ENCODE peak calls at places on chromosome 4, in seven cellular contexts. S is OCI-LY7, W is stomach, Y is neural progenitor cell, X is right atrium auricular region, Z is tibial artery, C is IMR-90. V is an unnamed sample. For H3K36me3, the result is how much of the 10 kb centered on the place peaks cover.

GRCh38 chr4:14539246-14539645 is 463.0 kb upstream of the CPEB2 start:
- DNase-seq in Z (no peak), Y (no peak), C (no peak), S (no peak), W (no peak), X (no peak), V (no peak)

GRCh38 chr4:135732448-135732847 is 1530.9 kb upstream of the PABPC4L start:
- DNase-seq in S (no peak), W (no peak), C (no peak), X (no peak), Y (no peak), Z (no peak), V (no peak)

GRCh38 chr4:20370284-20370683 is 118.6 kb downstream of the SLIT2 start:
- DNase-seq in S (no peak), Z (no peak), W (no peak), C (peak), X (no peak), Y (no peak), V (no peak)

GRCh38 chr4:46781434-46782092 is 127.5 kb downstream of the COX7B2 start:
- DNase-seq in Z (no peak), W (no peak), X (no peak), Y (no peak), C (no peak), S (no peak), V (no peak)

GRCh38 chr4:15771419-15772058 is 6.6 kb upstream of the CD38 start:
- DNase-seq in Y (no peak), S (no peak), X (no peak), Z (no peak), C (no peak), W (no peak), V (no peak)

GRCh38 chr4:68193194-68193593 is 52.3 kb downstream of the TMPRSS11B start:
- DNase-seq in S (no peak), W (no peak), Z (no peak), C (no peak), X (no peak), Y (no peak), V (no peak)

GRCh38 chr4:123449780-123450179 is 53.2 kb downstream of the SPRY1 start:
- DNase-seq in Z (no peak), W (no peak), Y (no peak), C (peak), S (peak), X (no peak), V (no peak)

GRCh38 chr4:54225671-54226398 is 3.3 kb upstream of the PDGFRA start:
- DNase-seq in C (no peak), Y (peak), X (no peak), W (no peak), S (no peak), Z (no peak), V (no peak)

GRCh38 chr4:5206391-5206790 is 155.1 kb downstream of the STK32B start:
- DNase-seq in Z (peak), X (no peak), C (peak), Y (no peak), W (no peak), S (no peak), V (no peak)

GRCh38 chr4:133802741-133803140 is 398.8 kb downstream of the PABPC4L start:
- DNase-seq in S (no peak), Y (no peak), C (peak), W (no peak), Z (no peak), X (no peak), V (no peak)

GRCh38 chr4:4625488-4625887 is 83.6 kb upstream of the STX18 start:
- DNase-seq in Y (no peak), W (no peak), S (no peak), C (peak), X (no peak), Z (no peak), V (no peak)

GRCh38 chr4:138609943-138610350 is 367.8 kb upstream of the SLC7A11 start:
- DNase-seq in C (peak), W (no peak), S (no peak), Y (no peak), Z (no peak), X (no peak), V (no peak)

DNA sequence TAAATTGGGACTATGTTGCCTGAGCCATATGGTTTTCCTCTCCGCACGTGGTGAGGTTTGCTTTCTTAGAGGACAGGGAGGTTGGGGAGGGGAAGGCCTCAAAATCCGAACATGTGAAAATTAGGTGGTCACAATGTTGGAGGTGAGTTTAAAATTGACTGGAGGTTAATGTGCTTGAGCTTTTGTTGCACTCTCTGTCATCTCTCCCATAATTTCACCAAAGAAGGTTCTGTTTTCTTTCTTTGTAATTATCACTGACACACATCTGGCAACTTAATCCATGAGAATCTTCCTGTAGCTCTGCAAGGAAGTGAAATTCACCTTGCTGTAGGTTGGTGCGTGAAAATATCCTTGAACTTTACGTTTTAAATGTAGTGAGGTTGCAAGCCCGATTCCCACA is 225.5 kb downstream of the PDGFC start:
- DNase-seq in Z (no peak), Y (no peak), W (no peak), X (no peak), S (no peak), C (no peak), V (no peak)
- H3K27ac ChIP-seq in Z (no peak), Y (no peak), W (no peak), X (no peak), S (no peak), C (no peak), V (no peak)

GRCh38 chr4:108620933-108621905 is 843 bp downstream of the RPL34 start:
- DNase-seq in W (no peak), X (no peak), C (peak), S (peak), Z (no peak), Y (no peak), V (no peak)

GRCh38 chr4:108624263-108625056 is 4.1 kb downstream of the RPL34 start:
- DNase-seq in S (no peak), W (no peak), Z (no peak), C (no peak), X (no peak), Y (no peak), V (no peak)

GRCh38 chr4:108622022-108622421 is 1.6 kb downstream of the RPL34 start:
- DNase-seq in Z (no peak), Y (no peak), X (no peak), C (no peak), W (no peak), S (no peak), V (no peak)

GRCh38 chr4:108620101-108620932 is at the start of gene RPL34:
- DNase-seq in W (peak), Y (peak), S (peak), C (peak), Z (peak), X (peak), V (peak)

GRCh38 chr4:108622828-108623227 is 2.5 kb downstream of the RPL34 start:
- DNase-seq in W (no peak), Z (no peak), Y (no peak), X (no peak), C (no peak), S (no peak), V (no peak)
- H3K36me3 ChIP-seq in W (half or more), Z (half or more), Y (under half), X (half or more), C (under half), S (half or more), V (half or more)

GRCh38 chr4:38800956-38801450 is 3.6 kb downstream of the TLR1 start:
- DNase-seq in Z (no peak), Y (no peak), W (no peak), C (no peak), X (no peak), S (no peak), V (no peak)

GRCh38 chr4:38803833-38804653 is 548 bp downstream of the TLR1 start:
- DNase-seq in Z (no peak), C (no peak), X (no peak), S (peak), W (no peak), Y (no peak), V (no peak)

GRCh38 chr4:38804654-38805295 is at the start of gene TLR1:
- DNase-seq in X (no peak), C (peak), W (no peak), Z (no peak), S (peak), Y (peak), V (no peak)

GRCh38 chr4:38802561-38803355 is 1.8 kb downstream of the TLR1 start:
- DNase-seq in C (no peak), S (peak), Y (no peak), X (no peak), W (no peak), Z (no peak), V (no peak)

GRCh38 chr4:38805530-38806145 is 1.0 kb upstream of the TLR1 start:
- DNase-seq in Z (peak), Y (no peak), X (no peak), W (no peak), S (peak), C (no peak), V (no peak)
- H3K27ac ChIP-seq in Z (peak), Y (no peak), X (peak), W (no peak), S (peak), C (no peak), V (peak)

DNA sequence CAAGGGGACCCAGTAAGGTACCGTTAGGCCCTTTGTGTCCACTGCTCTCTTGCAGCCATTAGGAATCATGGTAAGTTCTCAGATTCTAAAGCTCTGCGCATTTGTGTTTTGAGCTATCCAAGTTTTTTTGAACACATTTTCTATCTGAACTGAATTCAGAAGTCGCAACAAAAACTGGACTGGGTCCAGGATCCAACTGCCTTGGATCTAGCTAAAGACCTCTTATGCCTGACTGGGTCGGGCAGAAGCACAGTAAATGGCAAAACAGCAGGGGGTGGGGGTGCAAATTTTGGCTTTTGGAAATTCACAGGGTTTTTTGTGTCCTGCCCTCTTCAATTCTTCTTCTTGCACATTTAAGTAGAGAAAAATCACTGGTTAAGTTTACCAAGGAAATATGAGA is 30.0 kb downstream of the RCHY1 start:
- DNase-seq in Y (peak), C (no peak), S (no peak), W (no peak), Z (no peak), X (no peak), V (no peak)
- H3K36me3 ChIP-seq in Y (under half), C (under half), S (half or more), W (half or more), Z (under half), X (half or more), V (half or more)